ENCODE peak calls at places on chromosomes 6 and 20, in four cellular contexts. K, W, P and N are unnamed samples.

GRCh38 chr6:109795994-109796555 is 105.0 kb downstream of the FIG4 start:
- DNase-seq in K (no peak), W (no peak), P (no peak), N (no peak)

GRCh38 chr6:127914240-127914639 is 13.4 kb upstream of the THEMIS start:
- DNase-seq in K (no peak), W (no peak), P (no peak), N (peak)

GRCh38 chr6:141532211-141532610 is 600.5 kb upstream of the GJE1 start:
- DNase-seq in K (no peak), W (no peak), P (no peak), N (no peak)

GRCh38 chr6:3119040-3119723 is 671 bp downstream of the BPHL start:
- DNase-seq in K (no peak), W (no peak), P (peak), N (no peak)

GRCh38 chr20:7490288-7490687 is 450.0 kb downstream of the HAO1 start:
- DNase-seq in K (no peak), W (no peak), P (no peak), N (no peak)

GRCh38 chr6:113636357-113636824 is 220.8 kb upstream of the MARCKS start:
- DNase-seq in K (no peak), W (no peak), P (no peak), N (no peak)

GRCh38 chr6:53461682-53462081 is 83.2 kb downstream of the GCLC start:
- DNase-seq in K (no peak), W (no peak), P (no peak), N (no peak)

GRCh38 chr6:168096271-168096764 is 17.3 kb upstream of the FRMD1 start:
- DNase-seq in K (no peak), W (no peak), P (no peak), N (no peak)

GRCh38 chr20:46562373-46563169 is 12.1 kb upstream of the OCSTAMP start:
- DNase-seq in K (peak), W (peak), P (peak), N (no peak)

GRCh38 chr6:32179746-32180405 is 1.7 kb downstream of the RNF5 start:
- DNase-seq in K (no peak), W (no peak), P (no peak), N (no peak)

GRCh38 chr6:64691069-64691468 is 1016.0 kb downstream of the EYS start:
- DNase-seq in K (no peak), W (no peak), P (no peak), N (no peak)

GRCh38 chr6:101853226-101853625 is 459.7 kb downstream of the GRIK2 start:
- DNase-seq in K (no peak), W (no peak), P (no peak), N (no peak)

GRCh38 chr6:31836036-31836675 is 8.6 kb downstream of the HSPA1B start:
- DNase-seq in K (no peak), W (no peak), P (no peak), N (no peak)

GRCh38 chr20:9112541-9113515 is 43.9 kb downstream of the PLCB4 start:
- DNase-seq in K (no peak), W (no peak), P (peak), N (no peak)

GRCh38 chr6:99013661-99014458 is 66.1 kb upstream of the FBXL4 start:
- DNase-seq in K (no peak), W (no peak), P (no peak), N (no peak)

GRCh38 chr20:7924692-7925091 is 15.6 kb downstream of the HAO1 start:
- DNase-seq in K (no peak), W (no peak), P (peak), N (peak)

GRCh38 chr6:12353731-12354130 is 63.6 kb downstream of the EDN1 start:
- DNase-seq in K (no peak), W (no peak), P (no peak), N (no peak)

GRCh38 chr6:117346142-117346930 is 79.4 kb downstream of the ROS1 start:
- DNase-seq in K (no peak), W (no peak), P (peak), N (no peak)

GRCh38 chr6:31090973-31091364 is 21.4 kb downstream of the C6orf15 start:
- DNase-seq in K (no peak), W (no peak), P (no peak), N (no peak)

GRCh38 chr20:41654884-41655283 is 36.7 kb upstream of the CHD6 start:
- DNase-seq in K (no peak), W (no peak), P (peak), N (no peak)

GRCh38 chr6:11309947-11310665 is 77.6 kb upstream of the NEDD9 start:
- DNase-seq in K (no peak), W (no peak), P (no peak), N (no peak)

GRCh38 chr6:139752086-139752485 is 377.6 kb upstream of the CITED2 start:
- DNase-seq in K (no peak), W (no peak), P (no peak), N (no peak)
- H3K27ac ChIP-seq in K (no peak), W (no peak), P (no peak), N (no peak)

DNA sequence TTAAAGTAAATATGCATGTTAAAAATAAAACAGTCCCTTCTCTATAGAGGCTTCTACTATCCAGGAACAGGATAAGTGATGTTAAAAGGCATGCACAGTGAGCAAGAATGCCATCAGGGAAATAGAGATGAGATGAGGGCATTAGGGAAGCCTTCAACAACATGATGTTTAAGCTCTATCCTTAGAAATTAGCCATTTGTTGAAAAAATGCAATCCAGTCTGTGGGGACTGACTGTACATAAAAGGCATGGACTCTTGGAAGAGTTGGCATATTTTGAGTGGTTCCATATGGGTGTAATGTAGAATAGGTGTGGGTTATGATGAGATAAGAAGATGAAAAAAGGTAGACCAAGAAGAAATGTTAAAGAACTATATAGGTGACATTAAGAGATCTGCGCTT is 5.8 kb downstream of the KIAA0319 start:
- DNase-seq in K (no peak), W (no peak), P (no peak), N (no peak)
- H3K27ac ChIP-seq in K (no peak), W (no peak), P (no peak), N (no peak)

GRCh38 chr6:130118236-130118635 is 99.9 kb downstream of the L3MBTL3 start:
- DNase-seq in K (no peak), W (no peak), P (no peak), N (no peak)

GRCh38 chr6:130119211-130119610 is 100.8 kb downstream of the L3MBTL3 start:
- DNase-seq in K (no peak), W (no peak), P (no peak), N (no peak)

GRCh38 chr6:130116273-130116672 is 97.9 kb downstream of the L3MBTL3 start:
- DNase-seq in K (no peak), W (no peak), P (no peak), N (no peak)

GRCh38 chr6:130111031-130111430 is 92.7 kb downstream of the L3MBTL3 start:
- DNase-seq in K (no peak), W (no peak), P (no peak), N (no peak)

DNA sequence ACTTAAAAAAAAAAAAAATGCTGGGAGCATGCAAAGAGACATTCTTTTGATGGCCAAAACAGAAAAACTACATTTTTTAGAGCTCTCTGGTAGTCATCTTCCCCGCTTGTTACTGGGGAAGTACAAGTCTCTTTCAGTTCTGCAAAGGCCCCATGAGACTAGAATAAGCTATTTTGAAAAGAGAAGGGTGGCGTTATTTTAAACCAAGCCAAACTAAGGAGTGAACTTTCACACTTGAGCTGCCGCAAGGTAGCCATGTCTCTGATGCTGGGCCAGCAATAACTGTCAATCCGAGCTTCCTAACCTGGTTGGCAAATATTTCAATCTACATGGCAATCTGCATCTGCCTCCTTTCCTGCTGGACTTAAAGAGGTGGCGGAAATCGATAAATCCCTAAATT is 96.7 kb downstream of the L3MBTL3 start:
- DNase-seq in K (no peak), W (no peak), P (no peak), N (no peak)
- H3K27ac ChIP-seq in K (no peak), W (no peak), P (no peak), N (no peak)

GRCh38 chr6:169784941-169785340 is 33.5 kb downstream of the ERMARD start:
- DNase-seq in K (no peak), W (peak), P (no peak), N (no peak)
- H3K27ac ChIP-seq in K (no peak), W (no peak), P (no peak), N (no peak)

GRCh38 chr20:4916991-4917881 is 84.1 kb downstream of the SLC23A2 start:
- DNase-seq in K (no peak), W (no peak), P (no peak), N (no peak)

GRCh38 chr20:4910951-4911350 is 90.4 kb downstream of the SLC23A2 start:
- DNase-seq in K (no peak), W (no peak), P (no peak), N (no peak)

GRCh38 chr20:4918473-4918872 is 82.8 kb downstream of the SLC23A2 start:
- DNase-seq in K (no peak), W (no peak), P (no peak), N (no peak)

GRCh38 chr20:4912380-4913142 is 88.7 kb downstream of the SLC23A2 start:
- DNase-seq in K (no peak), W (no peak), P (no peak), N (no peak)

GRCh38 chr20:4913147-4913546 is 88.2 kb downstream of the SLC23A2 start:
- DNase-seq in K (no peak), W (no peak), P (no peak), N (no peak)
- H3K27ac ChIP-seq in K (no peak), W (no peak), P (no peak), N (no peak)

GRCh38 chr6:152312434-152312833 is 324.7 kb downstream of the SYNE1 start:
- DNase-seq in K (no peak), W (no peak), P (no peak), N (no peak)

GRCh38 chr6:152318278-152318677 is 318.9 kb downstream of the SYNE1 start:
- DNase-seq in K (no peak), W (no peak), P (no peak), N (no peak)

GRCh38 chr6:152313542-152314482 is 323.4 kb downstream of the SYNE1 start:
- DNase-seq in K (no peak), W (no peak), P (no peak), N (no peak)

GRCh38 chr6:152316024-152316423 is 321.1 kb downstream of the SYNE1 start:
- DNase-seq in K (no peak), W (peak), P (no peak), N (no peak)

DNA sequence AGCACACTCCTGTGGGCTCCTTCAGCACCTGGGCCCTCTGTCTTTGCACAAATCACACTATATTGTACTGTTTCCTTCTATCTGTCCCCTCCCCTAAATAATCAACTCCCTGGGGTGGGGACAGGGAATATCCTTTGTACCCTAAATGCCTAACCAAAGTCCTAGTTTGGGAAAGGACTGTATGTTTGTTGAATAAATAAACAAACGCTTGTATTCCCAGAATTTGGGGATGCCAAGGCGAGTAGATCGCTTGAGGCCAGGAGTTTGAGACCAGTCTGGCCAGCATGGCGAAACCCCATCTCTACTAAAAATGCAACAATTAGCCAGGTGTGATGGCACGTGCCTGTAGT is 322.7 kb downstream of the SYNE1 start:
- DNase-seq in K (no peak), W (no peak), P (no peak), N (no peak)
- H3K27ac ChIP-seq in K (no peak), W (peak), P (no peak), N (peak)

GRCh38 chr6:152635949-152636674 is 1.1 kb downstream of the SYNE1 start:
- DNase-seq in K (no peak), W (no peak), P (no peak), N (no peak)
- H3K27ac ChIP-seq in K (no peak), W (no peak), P (no peak), N (no peak)

GRCh38 chr20:49561256-49561655 is 6.7 kb downstream of the PTGIS start:
- DNase-seq in K (no peak), W (peak), P (no peak), N (no peak)
- H3K27ac ChIP-seq in K (no peak), W (peak), P (no peak), N (no peak)